ENCODE peak calls at places on chromosomes 3 and 15, in six cellular contexts. One of them, this sample, is unnamed.
A peak's percentile ranks its signal among the peaks of the same experiment; 100 is the strongest.

GRCh38 chr3:41956574-41956973 is 5.3 kb downstream of the ULK4 start:
- DNase-seq in stimulated activated CD8-positive, alpha-beta memory T cell treated with anti-CD3 and anti-CD28 coated beads, Interleukin-15, amount 100 ng/mL, for 24 hours: no peak
- DNase-seq in germinal center: no peak
- DNase-seq in mesothelial cell of epicardium: no peak
- DNase-seq in RCC 7860: no peak
- DNase-seq in activated CD4-positive, alpha-beta T cell treated with anti-CD3 and anti-CD28 coated beads for 1 hour: no peak
- DNase-seq in this sample: no peak

GRCh38 chr3:129016366-129016724 is 15.2 kb downstream of the EFCC1 start:
- DNase-seq in stimulated activated CD8-positive, alpha-beta memory T cell treated with anti-CD3 and anti-CD28 coated beads, Interleukin-15, amount 100 ng/mL, for 24 hours: no peak
- DNase-seq in germinal center: peak; percentile 85
- DNase-seq in mesothelial cell of epicardium: no peak
- DNase-seq in RCC 7860: no peak
- DNase-seq in activated CD4-positive, alpha-beta T cell treated with anti-CD3 and anti-CD28 coated beads for 1 hour: peak; percentile 38
- DNase-seq in this sample: peak; percentile 54

GRCh38 chr3:48595526-48596121 is 495 bp upstream of the COL7A1 start:
- DNase-seq in stimulated activated CD8-positive, alpha-beta memory T cell treated with anti-CD3 and anti-CD28 coated beads, Interleukin-15, amount 100 ng/mL, for 24 hours: no peak
- DNase-seq in germinal center: no peak
- DNase-seq in mesothelial cell of epicardium: no peak
- DNase-seq in RCC 7860: peak; percentile 99
- DNase-seq in activated CD4-positive, alpha-beta T cell treated with anti-CD3 and anti-CD28 coated beads for 1 hour: no peak
- DNase-seq in this sample: peak; percentile 89

GRCh38 chr3:127628788-127629456 is at the start of gene PODXL2:
- DNase-seq in stimulated activated CD8-positive, alpha-beta memory T cell treated with anti-CD3 and anti-CD28 coated beads, Interleukin-15, amount 100 ng/mL, for 24 hours: no peak
- DNase-seq in germinal center: peak; percentile 90
- DNase-seq in mesothelial cell of epicardium: peak; percentile 56
- DNase-seq in RCC 7860: no peak
- DNase-seq in activated CD4-positive, alpha-beta T cell treated with anti-CD3 and anti-CD28 coated beads for 1 hour: peak; percentile 13
- DNase-seq in this sample: no peak

GRCh38 chr3:72830452-72831217 is 17.6 kb downstream of the SHQ1 start:
- DNase-seq in stimulated activated CD8-positive, alpha-beta memory T cell treated with anti-CD3 and anti-CD28 coated beads, Interleukin-15, amount 100 ng/mL, for 24 hours: no peak
- DNase-seq in germinal center: no peak
- DNase-seq in mesothelial cell of epicardium: no peak
- DNase-seq in RCC 7860: no peak
- DNase-seq in activated CD4-positive, alpha-beta T cell treated with anti-CD3 and anti-CD28 coated beads for 1 hour: no peak
- DNase-seq in this sample: no peak

GRCh38 chr3:125112981-125113380 is 57.2 kb upstream of the HEG1 start:
- DNase-seq in stimulated activated CD8-positive, alpha-beta memory T cell treated with anti-CD3 and anti-CD28 coated beads, Interleukin-15, amount 100 ng/mL, for 24 hours: no peak
- DNase-seq in germinal center: no peak
- DNase-seq in mesothelial cell of epicardium: no peak
- DNase-seq in RCC 7860: no peak
- DNase-seq in activated CD4-positive, alpha-beta T cell treated with anti-CD3 and anti-CD28 coated beads for 1 hour: no peak
- DNase-seq in this sample: no peak

GRCh38 chr15:58081891-58082290 is 16.4 kb upstream of the ALDH1A2 start:
- DNase-seq in stimulated activated CD8-positive, alpha-beta memory T cell treated with anti-CD3 and anti-CD28 coated beads, Interleukin-15, amount 100 ng/mL, for 24 hours: no peak
- DNase-seq in germinal center: no peak
- DNase-seq in mesothelial cell of epicardium: no peak
- DNase-seq in RCC 7860: no peak
- DNase-seq in activated CD4-positive, alpha-beta T cell treated with anti-CD3 and anti-CD28 coated beads for 1 hour: no peak
- DNase-seq in this sample: no peak

GRCh38 chr15:44811347-44811746 is 75.0 kb downstream of the TRIM69 start:
- DNase-seq in stimulated activated CD8-positive, alpha-beta memory T cell treated with anti-CD3 and anti-CD28 coated beads, Interleukin-15, amount 100 ng/mL, for 24 hours: no peak
- DNase-seq in germinal center: no peak
- DNase-seq in mesothelial cell of epicardium: no peak
- DNase-seq in RCC 7860: no peak
- DNase-seq in activated CD4-positive, alpha-beta T cell treated with anti-CD3 and anti-CD28 coated beads for 1 hour: no peak
- DNase-seq in this sample: no peak

GRCh38 chr3:118380576-118380975 is 654.1 kb downstream of the IGSF11 start:
- DNase-seq in stimulated activated CD8-positive, alpha-beta memory T cell treated with anti-CD3 and anti-CD28 coated beads, Interleukin-15, amount 100 ng/mL, for 24 hours: no peak
- DNase-seq in germinal center: no peak
- DNase-seq in mesothelial cell of epicardium: no peak
- DNase-seq in RCC 7860: no peak
- DNase-seq in activated CD4-positive, alpha-beta T cell treated with anti-CD3 and anti-CD28 coated beads for 1 hour: no peak
- DNase-seq in this sample: no peak

GRCh38 chr3:71172951-71173350 is 410.6 kb downstream of the FOXP1 start:
- DNase-seq in stimulated activated CD8-positive, alpha-beta memory T cell treated with anti-CD3 and anti-CD28 coated beads, Interleukin-15, amount 100 ng/mL, for 24 hours: no peak
- DNase-seq in germinal center: no peak
- DNase-seq in mesothelial cell of epicardium: no peak
- DNase-seq in RCC 7860: no peak
- DNase-seq in activated CD4-positive, alpha-beta T cell treated with anti-CD3 and anti-CD28 coated beads for 1 hour: no peak
- DNase-seq in this sample: no peak

GRCh38 chr15:41621200-41622193 is 38.7 kb upstream of the MGA start:
- DNase-seq in stimulated activated CD8-positive, alpha-beta memory T cell treated with anti-CD3 and anti-CD28 coated beads, Interleukin-15, amount 100 ng/mL, for 24 hours: peak; percentile 47
- DNase-seq in germinal center: peak; percentile 91
- DNase-seq in mesothelial cell of epicardium: peak; percentile 56
- DNase-seq in RCC 7860: peak; percentile 36
- DNase-seq in activated CD4-positive, alpha-beta T cell treated with anti-CD3 and anti-CD28 coated beads for 1 hour: peak; percentile 76
- DNase-seq in this sample: peak; percentile 92

GRCh38 chr3:22141769-22142168 is 390.8 kb upstream of the ZNF385D start:
- DNase-seq in stimulated activated CD8-positive, alpha-beta memory T cell treated with anti-CD3 and anti-CD28 coated beads, Interleukin-15, amount 100 ng/mL, for 24 hours: no peak
- DNase-seq in germinal center: no peak
- DNase-seq in mesothelial cell of epicardium: no peak
- DNase-seq in RCC 7860: no peak
- DNase-seq in activated CD4-positive, alpha-beta T cell treated with anti-CD3 and anti-CD28 coated beads for 1 hour: no peak
- DNase-seq in this sample: no peak

GRCh38 chr3:115388166-115388565 is 235.1 kb upstream of the GAP43 start:
- DNase-seq in stimulated activated CD8-positive, alpha-beta memory T cell treated with anti-CD3 and anti-CD28 coated beads, Interleukin-15, amount 100 ng/mL, for 24 hours: no peak
- DNase-seq in germinal center: no peak
- DNase-seq in mesothelial cell of epicardium: no peak
- DNase-seq in RCC 7860: no peak
- DNase-seq in activated CD4-positive, alpha-beta T cell treated with anti-CD3 and anti-CD28 coated beads for 1 hour: no peak
- DNase-seq in this sample: no peak

GRCh38 chr3:146421814-146422748 is 47.3 kb downstream of the PLSCR2 start:
- DNase-seq in stimulated activated CD8-positive, alpha-beta memory T cell treated with anti-CD3 and anti-CD28 coated beads, Interleukin-15, amount 100 ng/mL, for 24 hours: no peak
- DNase-seq in germinal center: no peak
- DNase-seq in mesothelial cell of epicardium: no peak
- DNase-seq in RCC 7860: no peak
- DNase-seq in activated CD4-positive, alpha-beta T cell treated with anti-CD3 and anti-CD28 coated beads for 1 hour: no peak
- DNase-seq in this sample: no peak

GRCh38 chr3:28050895-28051294 is 190.5 kb upstream of the CMC1 start:
- DNase-seq in stimulated activated CD8-positive, alpha-beta memory T cell treated with anti-CD3 and anti-CD28 coated beads, Interleukin-15, amount 100 ng/mL, for 24 hours: no peak
- DNase-seq in germinal center: no peak
- DNase-seq in mesothelial cell of epicardium: no peak
- DNase-seq in RCC 7860: peak; percentile 84
- DNase-seq in activated CD4-positive, alpha-beta T cell treated with anti-CD3 and anti-CD28 coated beads for 1 hour: no peak
- DNase-seq in this sample: no peak

GRCh38 chr3:114035146-114035545 is 21.2 kb downstream of the CCDC191 start:
- DNase-seq in stimulated activated CD8-positive, alpha-beta memory T cell treated with anti-CD3 and anti-CD28 coated beads, Interleukin-15, amount 100 ng/mL, for 24 hours: no peak
- DNase-seq in germinal center: no peak
- DNase-seq in mesothelial cell of epicardium: no peak
- DNase-seq in RCC 7860: no peak
- DNase-seq in activated CD4-positive, alpha-beta T cell treated with anti-CD3 and anti-CD28 coated beads for 1 hour: no peak
- DNase-seq in this sample: no peak

GRCh38 chr3:197027151-197027895 is 2.3 kb downstream of the MELTF start:
- DNase-seq in stimulated activated CD8-positive, alpha-beta memory T cell treated with anti-CD3 and anti-CD28 coated beads, Interleukin-15, amount 100 ng/mL, for 24 hours: no peak
- DNase-seq in germinal center: no peak
- DNase-seq in mesothelial cell of epicardium: no peak
- DNase-seq in RCC 7860: no peak
- DNase-seq in activated CD4-positive, alpha-beta T cell treated with anti-CD3 and anti-CD28 coated beads for 1 hour: no peak
- DNase-seq in this sample: no peak

GRCh38 chr3:158269896-158270295 is 160.0 kb downstream of the RSRC1 start:
- DNase-seq in stimulated activated CD8-positive, alpha-beta memory T cell treated with anti-CD3 and anti-CD28 coated beads, Interleukin-15, amount 100 ng/mL, for 24 hours: no peak
- DNase-seq in germinal center: no peak
- DNase-seq in mesothelial cell of epicardium: no peak
- DNase-seq in RCC 7860: no peak
- DNase-seq in activated CD4-positive, alpha-beta T cell treated with anti-CD3 and anti-CD28 coated beads for 1 hour: no peak
- DNase-seq in this sample: no peak

GRCh38 chr3:126245811-126246727 is 65.7 kb upstream of the ALDH1L1 start:
- DNase-seq in stimulated activated CD8-positive, alpha-beta memory T cell treated with anti-CD3 and anti-CD28 coated beads, Interleukin-15, amount 100 ng/mL, for 24 hours: no peak
- DNase-seq in germinal center: peak; percentile 25
- DNase-seq in mesothelial cell of epicardium: no peak
- DNase-seq in RCC 7860: no peak
- DNase-seq in activated CD4-positive, alpha-beta T cell treated with anti-CD3 and anti-CD28 coated beads for 1 hour: no peak
- DNase-seq in this sample: no peak

GRCh38 chr3:175255698-175256097 is 396.6 kb downstream of the NAALADL2 start:
- DNase-seq in stimulated activated CD8-positive, alpha-beta memory T cell treated with anti-CD3 and anti-CD28 coated beads, Interleukin-15, amount 100 ng/mL, for 24 hours: no peak
- DNase-seq in germinal center: no peak
- DNase-seq in mesothelial cell of epicardium: no peak
- DNase-seq in RCC 7860: no peak
- DNase-seq in activated CD4-positive, alpha-beta T cell treated with anti-CD3 and anti-CD28 coated beads for 1 hour: no peak
- DNase-seq in this sample: no peak

GRCh38 chr3:79421273-79421672 is 346.5 kb downstream of the ROBO1 start:
- DNase-seq in stimulated activated CD8-positive, alpha-beta memory T cell treated with anti-CD3 and anti-CD28 coated beads, Interleukin-15, amount 100 ng/mL, for 24 hours: no peak
- DNase-seq in germinal center: no peak
- DNase-seq in mesothelial cell of epicardium: no peak
- DNase-seq in RCC 7860: no peak
- DNase-seq in activated CD4-positive, alpha-beta T cell treated with anti-CD3 and anti-CD28 coated beads for 1 hour: no peak
- DNase-seq in this sample: no peak

GRCh38 chr3:8518138-8518537 is 16.5 kb downstream of the LMCD1 start:
- DNase-seq in stimulated activated CD8-positive, alpha-beta memory T cell treated with anti-CD3 and anti-CD28 coated beads, Interleukin-15, amount 100 ng/mL, for 24 hours: no peak
- DNase-seq in germinal center: no peak
- DNase-seq in mesothelial cell of epicardium: no peak
- DNase-seq in RCC 7860: peak; percentile 53
- DNase-seq in activated CD4-positive, alpha-beta T cell treated with anti-CD3 and anti-CD28 coated beads for 1 hour: no peak
- DNase-seq in this sample: no peak

GRCh38 chr3:132343018-132343612 is 25.9 kb downstream of the ACP3 start:
- DNase-seq in stimulated activated CD8-positive, alpha-beta memory T cell treated with anti-CD3 and anti-CD28 coated beads, Interleukin-15, amount 100 ng/mL, for 24 hours: no peak
- DNase-seq in germinal center: peak; percentile 31
- DNase-seq in mesothelial cell of epicardium: no peak
- DNase-seq in RCC 7860: peak; percentile 35
- DNase-seq in activated CD4-positive, alpha-beta T cell treated with anti-CD3 and anti-CD28 coated beads for 1 hour: no peak
- DNase-seq in this sample: no peak

GRCh38 chr3:9175421-9175820 is 74.0 kb downstream of the SRGAP3 start:
- DNase-seq in stimulated activated CD8-positive, alpha-beta memory T cell treated with anti-CD3 and anti-CD28 coated beads, Interleukin-15, amount 100 ng/mL, for 24 hours: no peak
- DNase-seq in germinal center: no peak
- DNase-seq in mesothelial cell of epicardium: no peak
- DNase-seq in RCC 7860: no peak
- DNase-seq in activated CD4-positive, alpha-beta T cell treated with anti-CD3 and anti-CD28 coated beads for 1 hour: no peak
- DNase-seq in this sample: no peak

GRCh38 chr3:112734718-112735350 is 93.9 kb upstream of the CCDC80 start:
- DNase-seq in stimulated activated CD8-positive, alpha-beta memory T cell treated with anti-CD3 and anti-CD28 coated beads, Interleukin-15, amount 100 ng/mL, for 24 hours: peak; percentile 31
- DNase-seq in germinal center: peak; percentile 60
- DNase-seq in mesothelial cell of epicardium: no peak
- DNase-seq in RCC 7860: peak; percentile 37
- DNase-seq in activated CD4-positive, alpha-beta T cell treated with anti-CD3 and anti-CD28 coated beads for 1 hour: peak; percentile 36
- DNase-seq in this sample: no peak

GRCh38 chr3:178152010-178152409 is 384.2 kb upstream of the KCNMB2 start:
- DNase-seq in stimulated activated CD8-positive, alpha-beta memory T cell treated with anti-CD3 and anti-CD28 coated beads, Interleukin-15, amount 100 ng/mL, for 24 hours: no peak
- DNase-seq in germinal center: no peak
- DNase-seq in mesothelial cell of epicardium: no peak
- DNase-seq in RCC 7860: no peak
- DNase-seq in activated CD4-positive, alpha-beta T cell treated with anti-CD3 and anti-CD28 coated beads for 1 hour: no peak
- DNase-seq in this sample: no peak

This sample was measured in left lung.